ENCODE peak calls at places on chromosomes 3 and 15, in ten cellular contexts. Y, X, D, K, B, O, L, C, R and G are unnamed samples.

GRCh38 chr3:29805757-29806156 is 524.9 kb downstream of the RBMS3 start:
- DNase-seq in Y (no peak), X (no peak), D (no peak), K (no peak), B (no peak), O (no peak), L (no peak), C (no peak), R (no peak), G (no peak)

GRCh38 chr3:185900228-185900627 is 37.6 kb downstream of the TRA2B start:
- DNase-seq in Y (no peak), X (no peak), D (no peak), K (no peak), B (peak), O (peak), L (no peak), C (no peak), R (peak), G (no peak)

GRCh38 chr15:39589193-39589814 is 8.4 kb downstream of the THBS1 start:
- DNase-seq in Y (no peak), X (no peak), D (no peak), K (no peak), B (no peak), O (no peak), L (no peak), C (no peak), R (no peak), G (no peak)

GRCh38 chr3:141366285-141367037 is 1.8 kb upstream of the ZBTB38 start:
- DNase-seq in Y (no peak), X (no peak), D (no peak), K (no peak), B (peak), O (peak), L (no peak), C (no peak), R (peak), G (no peak)

GRCh38 chr15:92416557-92416956 is 22.9 kb downstream of the ST8SIA2 start:
- DNase-seq in Y (no peak), X (no peak), D (no peak), K (no peak), B (no peak), O (no peak), L (no peak), C (no peak), R (no peak), G (no peak)

GRCh38 chr15:74631087-74631385 is 15.4 kb downstream of the CLK3 start:
- DNase-seq in Y (no peak), X (no peak), D (no peak), K (no peak), B (no peak), O (no peak), L (no peak), C (no peak), R (no peak), G (no peak)

GRCh38 chr15:87518957-87519356 is 737.6 kb downstream of the NTRK3 start:
- DNase-seq in Y (no peak), X (no peak), D (no peak), K (no peak), B (no peak), O (no peak), L (no peak), C (no peak), R (no peak), G (no peak)

GRCh38 chr3:454986-455385 is 258.4 kb downstream of the CHL1 start:
- DNase-seq in Y (no peak), X (no peak), D (no peak), K (no peak), B (no peak), O (no peak), L (no peak), C (no peak), R (no peak), G (no peak)

GRCh38 chr15:99197861-99198260 is 51.5 kb downstream of the TTC23 start:
- DNase-seq in Y (no peak), X (no peak), D (no peak), K (no peak), B (no peak), O (no peak), L (no peak), C (no peak), R (no peak), G (no peak)

GRCh38 chr15:96273317-96274086 is 57.0 kb upstream of the NR2F2 start:
- DNase-seq in Y (no peak), X (no peak), D (no peak), K (no peak), B (peak), O (no peak), L (no peak), C (no peak), R (no peak), G (no peak)

GRCh38 chr15:94206463-94207167 is 24.7 kb upstream of the MCTP2 start:
- DNase-seq in Y (no peak), X (no peak), D (no peak), K (no peak), B (peak), O (no peak), L (no peak), C (no peak), R (peak), G (no peak)

GRCh38 chr3:179653777-179654117 is 907 bp downstream of the USP13 start:
- DNase-seq in Y (no peak), X (no peak), D (no peak), K (no peak), B (no peak), O (no peak), L (peak), C (no peak), R (peak), G (no peak)

GRCh38 chr3:153601422-153601853 is 439.4 kb downstream of the RAP2B start:
- DNase-seq in Y (no peak), X (no peak), D (no peak), K (no peak), B (no peak), O (no peak), L (no peak), C (no peak), R (no peak), G (no peak)

GRCh38 chr3:100150583-100150982 is 36.3 kb upstream of the FILIP1L start:
- DNase-seq in Y (no peak), X (no peak), D (no peak), K (no peak), B (no peak), O (no peak), L (no peak), C (no peak), R (no peak), G (no peak)

GRCh38 chr3:11335056-11335608 is 62.9 kb downstream of the ATG7 start:
- DNase-seq in Y (peak), X (no peak), D (no peak), K (peak), B (peak), O (peak), L (no peak), C (no peak), R (peak), G (peak)

GRCh38 chr3:123833398-123833785 is 50.7 kb downstream of the MYLK start:
- DNase-seq in Y (no peak), X (no peak), D (no peak), K (no peak), B (no peak), O (no peak), L (no peak), C (no peak), R (no peak), G (no peak)

GRCh38 chr15:67126551-67127333 is 61.3 kb downstream of the SMAD3 start:
- DNase-seq in Y (peak), X (no peak), D (no peak), K (no peak), B (no peak), O (no peak), L (no peak), C (no peak), R (no peak), G (no peak)

GRCh38 chr15:90192961-90193786 is 8.0 kb upstream of the SEMA4B start:
- DNase-seq in Y (no peak), X (no peak), D (no peak), K (no peak), B (no peak), O (no peak), L (no peak), C (no peak), R (no peak), G (no peak)

GRCh38 chr3:190722181-190722905 is 140.2 kb downstream of the GMNC start:
- DNase-seq in Y (no peak), X (no peak), D (no peak), K (no peak), B (no peak), O (no peak), L (no peak), C (no peak), R (no peak), G (no peak)

GRCh38 chr3:123941150-123941941 is 19.7 kb downstream of the CCDC14 start:
- DNase-seq in Y (no peak), X (no peak), D (no peak), K (no peak), B (no peak), O (no peak), L (no peak), C (no peak), R (no peak), G (no peak)

GRCh38 chr3:74537164-74537563 is 77.3 kb downstream of the CNTN3 start:
- DNase-seq in Y (no peak), X (no peak), D (no peak), K (no peak), B (no peak), O (no peak), L (no peak), C (no peak), R (no peak), G (no peak)

GRCh38 chr3:172707967-172708366 is 2.9 kb downstream of the NCEH1 start:
- DNase-seq in Y (no peak), X (no peak), D (no peak), K (no peak), B (no peak), O (no peak), L (no peak), C (no peak), R (no peak), G (no peak)

GRCh38 chr15:67033012-67033411 is 32.4 kb upstream of the SMAD3 start:
- DNase-seq in Y (no peak), X (no peak), D (peak), K (no peak), B (no peak), O (no peak), L (no peak), C (peak), R (no peak), G (no peak)

GRCh38 chr3:160796813-160797164 is 40.8 kb downstream of the PPM1L start:
- DNase-seq in Y (no peak), X (no peak), D (no peak), K (no peak), B (no peak), O (no peak), L (no peak), C (no peak), R (no peak), G (no peak)

GRCh38 chr3:16064660-16065414 is 109.6 kb upstream of the GALNT15 start:
- DNase-seq in Y (no peak), X (no peak), D (no peak), K (no peak), B (no peak), O (no peak), L (no peak), C (no peak), R (peak), G (no peak)

GRCh38 chr3:169818330-169818729 is 5.6 kb upstream of the LRRC34 start:
- DNase-seq in Y (no peak), X (no peak), D (no peak), K (no peak), B (no peak), O (no peak), L (no peak), C (no peak), R (no peak), G (no peak)

GRCh38 chr3:37668431-37668830 is 193.2 kb upstream of the CTDSPL start:
- DNase-seq in Y (no peak), X (no peak), D (no peak), K (no peak), B (no peak), O (no peak), L (no peak), C (no peak), R (no peak), G (no peak)

GRCh38 chr3:23758253-23758838 is 47.4 kb upstream of the UBE2E1 start:
- DNase-seq in Y (no peak), X (no peak), D (no peak), K (no peak), B (no peak), O (no peak), L (no peak), C (no peak), R (no peak), G (no peak)

GRCh38 chr15:44394562-44394961 is 32.9 kb upstream of the CTDSPL2 start:
- DNase-seq in Y (no peak), X (no peak), D (no peak), K (no peak), B (no peak), O (no peak), L (no peak), C (no peak), R (no peak), G (no peak)

GRCh38 chr3:12782172-12782815 is 14.2 kb upstream of the CAND2 start:
- DNase-seq in Y (no peak), X (no peak), D (no peak), K (no peak), B (no peak), O (no peak), L (no peak), C (no peak), R (no peak), G (no peak)

GRCh38 chr3:99967796-99968195 is 146.5 kb downstream of the FILIP1L start:
- DNase-seq in Y (no peak), X (no peak), D (no peak), K (no peak), B (peak), O (no peak), L (no peak), C (no peak), R (no peak), G (no peak)

GRCh38 chr3:186705882-186706780 is 11.0 kb upstream of the KNG1 start:
- DNase-seq in Y (no peak), X (no peak), D (peak), K (no peak), B (no peak), O (no peak), L (peak), C (no peak), R (no peak), G (no peak)

GRCh38 chr3:126535636-126536035 is 11.7 kb downstream of the CHST13 start:
- DNase-seq in Y (no peak), X (no peak), D (no peak), K (no peak), B (no peak), O (no peak), L (no peak), C (no peak), R (no peak), G (no peak)

GRCh38 chr3:185400866-185401265 is 37.9 kb downstream of the MAP3K13 start:
- DNase-seq in Y (no peak), X (no peak), D (no peak), K (no peak), B (no peak), O (no peak), L (no peak), C (no peak), R (no peak), G (no peak)

GRCh38 chr15:35697549-35698299 is 151.8 kb upstream of the DPH6 start:
- DNase-seq in Y (peak), X (no peak), D (no peak), K (no peak), B (peak), O (no peak), L (no peak), C (no peak), R (no peak), G (no peak)

GRCh38 chr15:67504061-67504460 is 16.9 kb upstream of the C15orf61 start:
- DNase-seq in Y (no peak), X (no peak), D (no peak), K (no peak), B (no peak), O (no peak), L (no peak), C (no peak), R (no peak), G (no peak)

GRCh38 chr3:51706788-51707731 is at the start of gene GRM2:
- DNase-seq in Y (peak), X (no peak), D (no peak), K (no peak), B (peak), O (peak), L (no peak), C (no peak), R (no peak), G (no peak)

GRCh38 chr3:50246517-50246954 is 10.5 kb downstream of the GNAI2 start:
- DNase-seq in Y (no peak), X (peak), D (peak), K (no peak), B (peak), O (no peak), L (peak), C (peak), R (peak), G (peak)

GRCh38 chr3:27758083-27758482 is 36.0 kb upstream of the EOMES start:
- DNase-seq in Y (no peak), X (no peak), D (peak), K (no peak), B (peak), O (peak), L (no peak), C (no peak), R (no peak), G (no peak)